ENCODE peak calls at places on chromosomes 2 and 18, in five cellular contexts. X, Y, J, I and F are unnamed samples.

GRCh38 chr2:121080013-121080772 is 204.8 kb downstream of the TFCP2L1 start:
- DNase-seq in Y (peak), X (peak), I (peak), J (peak), F (peak)

GRCh38 chr2:229445501-229446294 is 174.6 kb upstream of the PID1 start:
- DNase-seq in J (no peak), X (peak), Y (no peak), I (no peak), F (no peak)

GRCh38 chr18:62751977-62752376 is 36.6 kb downstream of the PHLPP1 start:
- DNase-seq in Y (no peak), J (no peak), X (no peak), I (no peak), F (no peak)

GRCh38 chr2:206208900-206209299 is 49.2 kb downstream of the EEF1B2 start:
- DNase-seq in I (no peak), X (no peak), J (peak), Y (no peak), F (no peak)

GRCh38 chr2:61423714-61424113 is 47.2 kb downstream of the USP34 start:
- DNase-seq in I (no peak), X (peak), J (peak), Y (peak), F (no peak)

GRCh38 chr18:3230401-3231334 is 10.9 kb upstream of the MYOM1 start:
- DNase-seq in X (peak), I (no peak), J (no peak), Y (no peak), F (peak)

GRCh38 chr2:219500135-219500534 is 1.4 kb downstream of the GMPPA start:
- DNase-seq in X (peak), I (no peak), Y (no peak), J (peak), F (peak)

GRCh38 chr2:110679337-110679707 is 1.5 kb upstream of the BUB1 start:
- DNase-seq in Y (peak), J (no peak), I (no peak), X (no peak), F (peak)

GRCh38 chr2:53767405-53768232 is at the start of gene CHAC2:
- DNase-seq in I (peak), X (peak), Y (peak), J (peak), F (peak)

GRCh38 chr2:36834721-36835120 is 131.6 kb downstream of the STRN start:
- DNase-seq in I (no peak), Y (no peak), X (no peak), J (no peak), F (no peak)

GRCh38 chr18:3819933-3820332 is 370.0 kb downstream of the TGIF1 start:
- DNase-seq in X (no peak), Y (no peak), I (no peak), J (no peak), F (no peak)

GRCh38 chr2:60094450-60094929 is 459.0 kb downstream of the BCL11A start:
- DNase-seq in J (peak), I (no peak), Y (no peak), X (no peak), F (peak)

GRCh38 chr2:239260546-239261327 is 140.1 kb downstream of the HDAC4 start:
- DNase-seq in I (no peak), Y (no peak), X (no peak), J (no peak), F (no peak)

GRCh38 chr18:69978743-69979715 is 31.4 kb upstream of the CD226 start:
- DNase-seq in Y (no peak), X (no peak), I (no peak), J (no peak), F (no peak)

GRCh38 chr2:64212801-64213321 is 68.6 kb upstream of the PELI1 start:
- DNase-seq in Y (no peak), J (no peak), I (no peak), X (no peak), F (peak)

GRCh38 chr2:102100371-102101096 is 42.0 kb upstream of the IL1R1 start:
- DNase-seq in X (peak), I (no peak), Y (no peak), J (peak), F (no peak)

GRCh38 chr2:48510329-48510728 is 19.6 kb upstream of the STON1 start:
- DNase-seq in X (no peak), I (no peak), J (no peak), Y (peak), F (no peak)

GRCh38 chr18:777021-777420 is 35.0 kb downstream of the YES1 start:
- DNase-seq in X (no peak), Y (peak), I (no peak), J (no peak), F (no peak)

GRCh38 chr2:124815386-124815785 is 790.3 kb downstream of the CNTNAP5 start:
- DNase-seq in Y (no peak), J (no peak), X (no peak), I (no peak), F (peak)

GRCh38 chr2:156087875-156088274 is 244.6 kb downstream of the NR4A2 start:
- DNase-seq in X (peak), J (no peak), I (no peak), Y (no peak), F (no peak)

GRCh38 chr18:64519191-64519590 is 370.3 kb upstream of the LINC00305 start:
- DNase-seq in X (no peak), I (no peak), J (no peak), Y (no peak), F (no peak)

GRCh38 chr2:173545364-173545734 is 190.7 kb downstream of the CDCA7 start:
- DNase-seq in I (no peak), Y (no peak), X (peak), J (no peak), F (peak)

GRCh38 chr2:210540471-210541257 is 15.7 kb upstream of the CPS1 start:
- DNase-seq in X (no peak), Y (no peak), J (no peak), I (no peak), F (no peak)

GRCh38 chr2:111145103-111145760 is 24.5 kb downstream of the BCL2L11 start:
- DNase-seq in X (no peak), Y (no peak), I (no peak), J (no peak), F (no peak)

GRCh38 chr18:2889761-2890192 is 43.0 kb downstream of the EMILIN2 start:
- DNase-seq in Y (no peak), J (peak), X (no peak), I (no peak), F (no peak)

GRCh38 chr18:24853076-24853475 is 392.6 kb downstream of the HRH4 start:
- DNase-seq in X (no peak), Y (no peak), I (no peak), J (no peak), F (no peak)

GRCh38 chr18:9915291-9916066 is 1.7 kb downstream of the VAPA start:
- DNase-seq in Y (no peak), X (no peak), J (no peak), I (no peak), F (no peak)
- H3K4me3 ChIP-seq in Y (peak), X (peak), J (peak), I (peak), F (peak)

DNA sequence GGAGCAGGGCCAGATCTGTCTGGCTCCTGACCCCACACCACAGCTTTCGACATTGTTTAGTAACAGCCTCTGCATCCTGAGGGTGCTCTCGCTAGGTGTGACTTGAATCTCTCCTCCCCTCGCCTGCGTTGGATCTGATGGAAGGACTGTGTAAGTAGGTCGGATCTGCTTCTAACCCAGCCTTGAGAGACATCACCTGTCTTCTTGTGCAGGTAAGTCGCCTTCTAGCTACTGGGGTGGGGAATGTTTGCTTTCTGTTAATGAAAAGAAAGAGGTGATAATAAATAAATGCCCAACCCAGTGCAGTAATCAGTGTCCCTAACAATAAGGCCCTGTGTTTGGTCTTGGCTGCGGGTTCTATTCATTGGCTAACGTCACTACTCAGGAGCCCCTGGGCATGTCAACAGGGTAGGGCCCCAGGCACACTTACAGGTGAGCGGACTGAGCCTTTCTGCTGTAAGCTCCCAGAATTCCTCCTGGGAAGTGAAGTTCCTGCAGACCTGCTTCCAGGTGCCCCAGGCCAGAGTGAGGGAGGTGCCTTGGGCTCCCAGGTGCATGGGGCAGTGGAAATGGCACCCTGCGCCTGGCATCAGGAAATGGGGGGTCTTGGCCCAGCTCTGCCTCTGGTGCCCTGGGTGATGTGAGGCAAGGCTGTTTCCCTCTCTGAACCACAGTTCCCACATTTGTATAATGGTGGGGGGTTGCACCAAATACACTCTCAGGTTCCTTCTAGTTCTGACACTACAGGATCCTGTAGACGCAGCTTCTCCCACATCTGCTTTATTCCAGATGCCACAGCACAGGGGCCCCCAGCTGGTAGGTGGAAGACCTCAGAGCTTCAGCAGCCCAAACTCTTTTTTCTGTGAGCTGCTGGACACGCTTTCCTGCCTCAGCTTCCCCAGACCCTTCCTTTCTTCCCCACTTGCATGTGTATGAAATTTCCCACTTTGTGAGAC is 11.2 kb upstream of the FOSL2 start:
- DNase-seq in I (no peak), J (no peak), Y (no peak), X (no peak), F (peak)
- TF ChIP-seq MAX in I (no peak), J (no peak), Y (no peak), X (no peak), F (no peak)

GRCh38 chr2:237487496-237487895 is 445 bp downstream of the MLPH start:
- DNase-seq in Y (no peak), X (no peak), J (no peak), I (no peak), F (no peak)

GRCh38 chr2:237490009-237490804 is 3.2 kb downstream of the MLPH start:
- DNase-seq in I (no peak), J (no peak), X (no peak), Y (no peak), F (no peak)

GRCh38 chr2:237490805-237491194 is 3.7 kb downstream of the MLPH start:
- DNase-seq in J (no peak), Y (no peak), X (no peak), I (no peak), F (no peak)

GRCh38 chr2:237488295-237488694 is 1.2 kb downstream of the MLPH start:
- DNase-seq in Y (no peak), X (peak), I (no peak), J (no peak), F (no peak)

DNA sequence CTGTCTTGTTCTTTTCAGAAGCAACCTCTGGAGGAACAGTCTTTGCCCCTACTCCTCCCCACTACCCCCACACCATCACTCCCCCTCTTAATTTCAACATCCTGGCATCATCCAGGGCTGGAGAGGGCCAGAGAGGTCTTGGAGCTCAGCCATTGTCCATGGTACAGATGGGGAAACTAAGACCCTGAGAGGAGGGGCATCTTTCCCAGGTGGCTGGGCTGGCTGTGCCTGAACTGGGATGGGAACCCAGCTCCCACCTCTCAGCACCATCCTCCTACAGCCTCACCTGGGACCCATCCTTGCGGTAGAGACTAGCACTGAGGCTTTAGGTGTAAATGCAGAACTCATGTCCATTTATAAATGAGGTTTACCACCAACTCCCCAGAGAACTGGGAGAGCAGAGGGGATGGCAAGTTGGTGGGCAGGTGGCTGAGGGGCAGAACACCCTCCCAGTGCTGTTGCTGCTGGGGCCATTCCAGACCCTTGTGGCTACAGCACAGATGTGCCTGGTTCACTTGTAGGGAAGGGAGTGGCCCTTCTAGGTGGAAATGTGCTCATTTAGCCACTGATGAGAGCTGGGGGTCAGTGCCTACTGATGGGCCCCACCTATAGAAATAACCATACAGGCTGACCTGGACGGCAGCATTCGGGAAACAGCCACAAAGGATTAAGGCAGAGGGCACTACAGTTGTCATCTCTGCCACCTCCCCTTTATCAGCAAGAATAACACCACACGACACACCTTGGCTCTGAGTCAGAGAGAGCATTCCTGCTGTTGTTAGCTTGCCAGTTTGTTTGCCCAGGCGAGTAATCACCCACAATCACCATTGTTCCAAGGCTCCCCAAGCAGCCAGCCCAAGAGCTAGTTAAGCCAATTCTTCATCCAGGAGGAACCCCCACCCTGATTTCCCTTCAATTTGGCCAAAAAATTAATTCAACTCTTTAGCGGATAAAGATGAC is 2.1 kb downstream of the MLPH start:
- DNase-seq in I (no peak), J (no peak), X (peak), Y (no peak), F (no peak)
- H3K4me3 ChIP-seq in I (peak), J (no peak), X (peak), Y (no peak), F (no peak)

GRCh38 chr2:188937228-188938220 is 36.6 kb upstream of the COL3A1 start:
- DNase-seq in J (no peak), Y (peak), I (no peak), X (no peak), F (no peak)

GRCh38 chr2:188944442-188944841 is 29.7 kb upstream of the COL3A1 start:
- DNase-seq in X (no peak), J (no peak), I (no peak), Y (no peak), F (no peak)

DNA sequence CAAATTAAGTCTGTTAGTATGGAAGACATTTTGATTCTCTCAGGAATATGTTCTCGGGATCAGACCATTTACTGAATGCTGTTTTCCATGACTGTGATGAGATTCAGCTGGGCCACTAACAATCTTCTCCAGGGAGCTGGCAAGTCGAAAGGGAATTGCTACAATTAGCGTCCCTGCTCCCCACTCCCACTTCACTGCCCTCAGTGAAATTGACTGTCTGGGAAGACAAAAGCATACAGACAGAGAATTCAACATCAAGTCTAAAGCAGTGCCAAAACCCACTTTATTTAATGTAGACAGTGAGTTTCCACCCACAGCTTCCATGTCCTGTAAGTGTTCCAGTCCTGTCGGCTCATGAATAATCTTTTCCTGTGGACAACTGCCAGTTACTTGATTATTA is 34.0 kb upstream of the COL3A1 start:
- DNase-seq in X (no peak), J (no peak), Y (peak), I (no peak), F (no peak)
- TF ChIP-seq MAX in X (no peak), J (no peak), Y (no peak), I (no peak), F (no peak)

DNA sequence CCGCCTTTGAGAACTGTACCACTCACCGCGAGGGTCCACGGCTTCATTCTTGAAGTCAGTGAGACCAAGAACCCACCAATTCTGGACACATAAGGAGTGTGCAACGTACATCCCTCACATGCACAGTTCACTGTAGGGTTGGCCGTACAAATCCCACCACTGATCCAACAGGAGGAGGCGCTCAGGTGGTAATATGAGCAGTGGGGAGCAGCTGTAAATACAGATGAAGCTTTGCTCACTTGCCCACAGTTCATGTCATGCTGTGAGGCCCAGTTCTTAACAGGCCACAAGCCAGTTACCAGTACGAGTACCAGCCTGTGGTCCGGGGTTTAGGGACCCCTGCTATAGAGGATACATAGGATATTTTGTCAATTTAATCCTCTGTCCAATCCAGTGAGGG is 54.4 kb downstream of the CYP1B1 start:
- DNase-seq in X (no peak), J (no peak), I (no peak), Y (no peak), F (no peak)
- H3K4me3 ChIP-seq in X (no peak), J (no peak), I (no peak), Y (no peak), F (no peak)

GRCh38 chr2:233449071-233449901 is 95.0 kb downstream of the DGKD start:
- DNase-seq in Y (peak), I (no peak), X (peak), J (no peak), F (no peak)
- TF ChIP-seq MAX in Y (no peak), I (no peak), X (no peak), J (no peak), F (no peak)